ENCODE peak calls at places on chromosomes 12 and 14, in eight cellular contexts. M is astrocyte, A is Peyer's patch, J is K562, L is mucosa of descending colon, C is vagina, Y is IMR-90, W is cardiac muscle cell. P is an unnamed sample. For H3K36me3, the result is how much of the 10 kb centered on the place peaks cover.

GRCh38 chr14:83867871-83868270 is 1662.1 kb upstream of the FLRT2 start:
- DNase-seq in M (no peak), A (no peak), J (no peak), L (peak), C (no peak), Y (peak), W (peak), P (no peak)

GRCh38 chr12:38662851-38663250 is 242.5 kb downstream of the CPNE8 start:
- DNase-seq in M (peak), A (no peak), J (no peak), L (no peak), C (no peak), Y (no peak), W (no peak), P (no peak)

GRCh38 chr14:44586910-44587309 is 79.8 kb upstream of the FSCB start:
- DNase-seq in M (no peak), A (no peak), J (no peak), L (no peak), C (no peak), Y (no peak), W (no peak), P (no peak)

GRCh38 chr14:53217283-53217994 is 64.3 kb upstream of the DDHD1 start:
- DNase-seq in M (peak), A (peak), J (peak), L (peak), C (no peak), Y (peak), W (peak), P (peak)

GRCh38 chr12:96361074-96361473 is 39.2 kb downstream of the CDK17 start:
- DNase-seq in M (no peak), A (no peak), J (no peak), L (no peak), C (no peak), Y (no peak), W (no peak), P (no peak)

GRCh38 chr14:77409131-77409533 is 14.2 kb downstream of the NOXRED1 start:
- DNase-seq in M (no peak), A (no peak), J (peak), L (peak), C (no peak), Y (no peak), W (peak), P (peak)

GRCh38 chr12:95998611-95999300 is 2.6 kb upstream of the HAL start:
- DNase-seq in M (peak), A (no peak), J (peak), L (peak), C (no peak), Y (peak), W (peak), P (peak)

GRCh38 chr12:52415870-52416750 is 10.0 kb upstream of the KRT82 start:
- DNase-seq in M (peak), A (no peak), J (no peak), L (peak), C (no peak), Y (peak), W (no peak), P (no peak)

GRCh38 chr14:100502622-100503220 is 84.5 kb downstream of the BEGAIN start:
- DNase-seq in M (no peak), A (no peak), J (peak), L (no peak), C (no peak), Y (no peak), W (no peak), P (no peak)

GRCh38 chr14:46663382-46663781 is 11.8 kb upstream of the RPL10L start:
- DNase-seq in M (no peak), A (no peak), J (no peak), L (no peak), C (no peak), Y (no peak), W (no peak), P (no peak)

GRCh38 chr14:46661728-46662127 is 10.1 kb upstream of the RPL10L start:
- DNase-seq in M (no peak), A (no peak), J (no peak), L (peak), C (no peak), Y (no peak), W (no peak), P (no peak)
- TF ChIP-seq CTCF in M (peak), A (no peak), J (no peak), L (no peak), C (no peak), Y (no peak), W (no peak), P (no peak)

DNA sequence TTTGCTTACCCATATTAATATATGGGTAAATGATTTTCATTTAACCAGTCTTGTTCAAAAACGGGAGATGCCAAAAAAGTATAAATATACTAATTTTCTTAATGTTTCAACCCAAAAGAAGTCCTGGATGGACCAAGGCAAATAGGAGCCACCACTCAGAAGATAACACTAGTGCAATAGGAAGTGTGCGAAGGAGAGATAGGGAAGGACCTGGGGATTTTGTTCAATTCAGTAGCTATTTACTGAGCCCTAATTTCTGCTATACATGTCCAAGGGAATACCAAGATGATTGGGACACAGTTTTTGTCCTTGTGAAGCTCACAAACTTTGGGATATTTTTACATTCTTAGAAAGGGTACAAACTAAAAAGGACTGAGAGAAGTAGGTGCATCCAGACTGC is 1.5 kb downstream of the CMAS start:
- DNase-seq in M (no peak), A (no peak), J (peak), L (no peak), C (no peak), Y (no peak), W (no peak), P (no peak)
- H3K4me3 ChIP-seq in M (no peak), A (peak), J (peak), L (no peak), C (peak), Y (no peak), W (peak), P (peak)

DNA sequence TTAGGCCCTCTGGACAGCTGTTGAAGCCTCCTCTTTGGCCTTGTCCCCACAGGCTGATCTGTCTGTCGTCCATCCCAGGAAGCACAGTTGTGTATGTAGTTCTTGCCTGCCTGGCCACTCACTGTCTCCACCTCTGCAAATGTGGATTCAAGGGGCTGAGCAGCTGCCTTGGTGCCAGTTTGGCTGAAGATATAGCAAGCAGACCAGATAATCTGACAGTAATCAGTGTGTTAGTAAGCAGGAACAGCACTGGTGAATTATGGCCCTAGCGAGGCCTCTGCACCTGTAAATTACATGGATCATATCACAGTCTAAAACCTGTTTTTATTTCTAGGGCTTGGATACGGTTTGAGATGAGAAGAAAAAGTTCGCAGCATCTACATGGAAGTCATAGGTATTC is 282.5 kb upstream of the NOS1 start:
- DNase-seq in M (no peak), A (no peak), J (no peak), L (no peak), C (peak), Y (no peak), W (no peak), P (no peak)
- H3K36me3 ChIP-seq in M (under half), A (under half), J (under half), L (under half), C (under half), Y (under half), W (under half), P (under half)

GRCh38 chr12:109811624-109811995 is 21.6 kb downstream of the TRPV4 start:
- DNase-seq in M (no peak), A (no peak), J (no peak), L (no peak), C (no peak), Y (no peak), W (no peak), P (no peak)
- TF ChIP-seq CTCF in M (no peak), A (no peak), J (peak), L (no peak), C (no peak), Y (peak), W (no peak), P (no peak)

GRCh38 chr12:32161040-32161439 is 54.4 kb downstream of the BICD1 start:
- DNase-seq in M (no peak), A (no peak), J (no peak), L (no peak), C (no peak), Y (no peak), W (no peak), P (no peak)

GRCh38 chr12:32159381-32159780 is 52.7 kb downstream of the BICD1 start:
- DNase-seq in M (no peak), A (no peak), J (no peak), L (no peak), C (no peak), Y (no peak), W (no peak), P (no peak)

GRCh38 chr12:32163596-32163995 is 56.9 kb downstream of the BICD1 start:
- DNase-seq in M (no peak), A (no peak), J (no peak), L (no peak), C (no peak), Y (peak), W (no peak), P (no peak)

GRCh38 chr12:32158525-32158924 is 51.9 kb downstream of the BICD1 start:
- DNase-seq in M (no peak), A (no peak), J (no peak), L (no peak), C (no peak), Y (no peak), W (no peak), P (no peak)

DNA sequence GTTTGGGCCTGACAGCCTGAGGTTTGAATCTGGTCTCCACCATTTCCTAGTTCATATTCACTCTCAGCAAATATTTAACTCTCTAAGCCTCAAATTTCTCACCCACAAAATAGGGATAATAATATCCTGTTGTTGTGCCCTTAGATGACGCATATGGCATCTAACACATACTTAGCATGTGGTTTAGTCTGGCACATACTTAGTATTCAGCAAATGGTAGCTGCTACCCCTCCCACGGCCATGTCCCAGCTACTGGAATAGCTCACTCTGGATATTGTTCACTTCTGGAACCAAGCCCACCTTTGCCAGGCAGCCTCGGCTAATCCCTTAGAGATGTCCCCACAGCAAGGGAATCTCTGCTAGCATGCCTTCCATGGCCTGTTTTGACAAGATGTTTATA is 53.3 kb downstream of the BICD1 start:
- DNase-seq in M (peak), A (no peak), J (no peak), L (no peak), C (no peak), Y (peak), W (no peak), P (no peak)
- H3K4me3 ChIP-seq in M (no peak), A (no peak), J (no peak), L (no peak), C (no peak), Y (no peak), W (no peak), P (no peak)

GRCh38 chr12:13087766-13088165 is 15.7 kb downstream of the GSG1 start:
- DNase-seq in M (no peak), A (no peak), J (no peak), L (no peak), C (no peak), Y (no peak), W (no peak), P (no peak)

GRCh38 chr12:13093191-13093849 is 10.1 kb downstream of the GSG1 start:
- DNase-seq in M (peak), A (no peak), J (no peak), L (no peak), C (no peak), Y (peak), W (no peak), P (no peak)

GRCh38 chr12:13088503-13088902 is 15.0 kb downstream of the GSG1 start:
- DNase-seq in M (no peak), A (no peak), J (peak), L (no peak), C (no peak), Y (no peak), W (no peak), P (no peak)

GRCh38 chr12:13091831-13092230 is 11.6 kb downstream of the GSG1 start:
- DNase-seq in M (no peak), A (no peak), J (no peak), L (no peak), C (no peak), Y (no peak), W (no peak), P (no peak)

GRCh38 chr12:13090054-13090453 is 13.4 kb downstream of the GSG1 start:
- DNase-seq in M (no peak), A (no peak), J (no peak), L (no peak), C (no peak), Y (no peak), W (no peak), P (no peak)
- H3K36me3 ChIP-seq in M (under half), A (under half), J (under half), L (under half), C (under half), Y (under half), W (under half), P (under half)

GRCh38 chr12:109114644-109115043 is 1.7 kb upstream of the ACACB start:
- DNase-seq in M (no peak), A (no peak), J (no peak), L (no peak), C (no peak), Y (no peak), W (no peak), P (no peak)

GRCh38 chr12:109113661-109114321 is 2.6 kb upstream of the ACACB start:
- DNase-seq in M (no peak), A (no peak), J (no peak), L (no peak), C (no peak), Y (no peak), W (no peak), P (no peak)

GRCh38 chr12:109115404-109115757 is 1.0 kb upstream of the ACACB start:
- DNase-seq in M (no peak), A (no peak), J (no peak), L (no peak), C (no peak), Y (no peak), W (no peak), P (no peak)

GRCh38 chr12:109116611-109116949 is 193 bp downstream of the ACACB start:
- DNase-seq in M (no peak), A (no peak), J (no peak), L (no peak), C (no peak), Y (no peak), W (no peak), P (no peak)

GRCh38 chr12:109115758-109116610 is at the start of gene ACACB:
- DNase-seq in M (no peak), A (no peak), J (no peak), L (peak), C (no peak), Y (no peak), W (peak), P (no peak)
- TF ChIP-seq CTCF in M (no peak), A (no peak), J (no peak), L (no peak), C (no peak), Y (no peak), W (no peak), P (no peak)

P was measured in GM06990.